ENCODE peak calls at places on chromosome 16, in six cellular contexts. K is lower leg skin, C is kidney, X is natural killer cell, W is endothelial cell, L is A549. Z is an unnamed sample.

GRCh38 chr16:71440669-71441347 is 1.0 kb downstream of the TLE7 start:
- DNase-seq in X (no peak), L (no peak), K (no peak), C (no peak), W (peak), Z (no peak)

GRCh38 chr16:86044241-86044671 is 145.3 kb downstream of the IRF8 start:
- DNase-seq in W (peak), C (peak), K (no peak), L (peak), X (peak), Z (no peak)

GRCh38 chr16:361341-361871 is 8.9 kb upstream of the AXIN1 start:
- DNase-seq in C (no peak), X (no peak), L (no peak), K (no peak), W (no peak), Z (no peak)

GRCh38 chr16:73277066-73277465 is 229.1 kb upstream of the ZFHX3 start:
- DNase-seq in K (no peak), X (no peak), W (no peak), C (no peak), L (no peak), Z (no peak)

GRCh38 chr16:22671301-22672076 is 142.5 kb upstream of the HS3ST2 start:
- DNase-seq in W (no peak), K (no peak), C (no peak), X (no peak), L (no peak), Z (no peak)

GRCh38 chr16:53090271-53090590 is 35.4 kb downstream of the CHD9 start:
- DNase-seq in K (no peak), L (no peak), W (no peak), X (no peak), C (no peak), Z (no peak)

GRCh38 chr16:27550582-27550920 is 607 bp downstream of the KATNIP start:
- DNase-seq in L (no peak), C (no peak), K (no peak), X (no peak), W (no peak), Z (no peak)

GRCh38 chr16:86725401-86725800 is 147.1 kb downstream of the FOXL1 start:
- DNase-seq in L (no peak), X (no peak), C (no peak), K (no peak), W (no peak), Z (no peak)

GRCh38 chr16:78122774-78123315 is 23.4 kb downstream of the WWOX start:
- DNase-seq in L (peak), X (no peak), C (no peak), W (no peak), K (no peak), Z (no peak)

GRCh38 chr16:30065943-30066881 is 652 bp downstream of the ALDOA start:
- DNase-seq in W (no peak), K (no peak), X (no peak), C (no peak), L (no peak), Z (peak)

GRCh38 chr16:30064746-30065111 is 831 bp upstream of the ALDOA start:
- DNase-seq in C (no peak), X (no peak), L (no peak), W (no peak), K (no peak), Z (no peak)

GRCh38 chr16:30065112-30065942 is at the start of gene ALDOA:
- DNase-seq in X (peak), C (peak), W (peak), K (peak), L (peak), Z (peak)

GRCh38 chr16:30063278-30063892 is 2.2 kb upstream of the ALDOA start:
- DNase-seq in K (no peak), C (no peak), X (no peak), L (no peak), W (no peak), Z (no peak)

GRCh38 chr16:30063893-30064745 is 1.4 kb upstream of the ALDOA start:
- DNase-seq in K (peak), C (peak), L (peak), W (peak), X (peak), Z (peak)
- TF ChIP-seq CTCF in K (no peak), C (peak), L (peak), W (no peak), X (no peak), Z (peak)

GRCh38 chr16:66924527-66925321 is 611 bp downstream of the RRAD start:
- DNase-seq in C (no peak), K (no peak), W (peak), X (peak), L (peak), Z (peak)
- TF ChIP-seq CTCF in C (peak), K (no peak), W (peak), X (peak), L (peak), Z (peak)

DNA sequence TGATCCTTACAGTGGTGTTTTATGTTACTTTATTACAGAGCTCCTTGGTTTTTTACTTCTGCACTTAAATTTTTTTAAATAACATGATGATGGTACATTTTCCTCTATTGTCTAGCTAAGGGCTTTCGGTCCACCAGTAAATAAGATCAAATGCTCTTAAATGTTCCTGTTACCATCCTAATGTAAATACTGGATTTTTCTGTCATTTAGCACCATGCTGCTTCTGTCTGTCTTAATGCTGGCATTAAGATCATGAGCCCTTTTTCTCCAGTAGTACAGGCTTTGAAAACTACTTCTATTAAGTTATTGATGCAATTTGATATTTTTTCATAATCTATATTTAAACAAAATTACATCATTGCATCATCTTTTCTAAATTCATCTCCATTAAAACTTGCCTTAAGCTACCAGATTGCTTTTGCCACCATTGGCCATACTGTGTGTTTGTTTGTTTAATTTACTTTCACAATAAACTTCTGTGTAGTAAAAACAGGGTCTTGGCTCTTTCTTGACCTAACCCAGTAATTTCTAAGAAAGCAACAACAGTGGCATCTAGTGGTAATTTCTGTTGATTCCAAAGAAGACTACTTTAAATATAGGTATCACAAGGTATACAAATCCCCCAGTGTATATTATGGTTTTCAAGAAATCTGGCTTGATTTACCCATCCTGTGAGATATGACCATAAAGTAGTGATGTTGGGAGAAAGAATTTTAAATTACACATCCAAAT is 9.0 kb upstream of the PHAF1 start:
- DNase-seq in K (no peak), X (no peak), C (no peak), L (peak), W (no peak), Z (no peak)
- TF ChIP-seq CTCF in K (no peak), X (no peak), C (no peak), L (peak), W (no peak), Z (no peak)

GRCh38 chr16:51290886-51291285 is 139.8 kb upstream of the SALL1 start:
- DNase-seq in X (no peak), C (no peak), W (no peak), K (no peak), L (no peak), Z (no peak)
- TF ChIP-seq CTCF in X (no peak), C (no peak), W (no peak), K (no peak), L (no peak), Z (no peak)

GRCh38 chr16:14205666-14206065 is 134.5 kb downstream of the MRTFB start:
- DNase-seq in C (no peak), K (no peak), X (no peak), W (no peak), L (no peak), Z (no peak)
- TF ChIP-seq CTCF in C (no peak), K (no peak), X (no peak), W (no peak), L (no peak), Z (no peak)

GRCh38 chr16:35170610-35171009 is 1711.2 kb downstream of the TP53TG3F start:
- DNase-seq in W (no peak), L (no peak), X (no peak), K (no peak), C (no peak), Z (no peak)

GRCh38 chr16:35176449-35176848 is 1717.0 kb downstream of the TP53TG3F start:
- DNase-seq in C (no peak), L (no peak), X (no peak), W (no peak), K (no peak), Z (no peak)

GRCh38 chr16:35173295-35173694 is 1713.9 kb downstream of the TP53TG3F start:
- DNase-seq in C (peak), W (no peak), X (no peak), K (no peak), L (no peak), Z (peak)

GRCh38 chr16:35171106-35171505 is 1711.7 kb downstream of the TP53TG3F start:
- DNase-seq in W (no peak), L (no peak), K (no peak), X (no peak), C (peak), Z (no peak)

GRCh38 chr16:35174006-35174405 is 1714.6 kb downstream of the TP53TG3F start:
- DNase-seq in W (no peak), K (no peak), X (no peak), L (no peak), C (peak), Z (peak)
- TF ChIP-seq CTCF in W (no peak), K (no peak), X (no peak), L (no peak), C (no peak), Z (no peak)

GRCh38 chr16:81623365-81624102 is 155.6 kb upstream of the PLCG2 start:
- DNase-seq in X (peak), W (peak), K (no peak), L (peak), C (no peak), Z (no peak)
- TF ChIP-seq CTCF in X (peak), W (peak), K (no peak), L (peak), C (peak), Z (peak)

GRCh38 chr16:67489401-67490083 is 6.2 kb upstream of the AGRP start:
- DNase-seq in C (no peak), X (no peak), W (no peak), K (no peak), L (no peak), Z (no peak)
- TF ChIP-seq CTCF in C (no peak), X (no peak), W (no peak), K (no peak), L (no peak), Z (no peak)

GRCh38 chr16:12215302-12216105 is 239.0 kb downstream of the SNX29 start:
- DNase-seq in K (no peak), X (no peak), L (no peak), C (no peak), W (peak), Z (no peak)
- TF ChIP-seq CTCF in K (no peak), X (no peak), L (no peak), C (no peak), W (peak), Z (no peak)

Z was measured in lower lobe of right lung.